ENCODE peak calls at places on chromosomes 1 and 21, in four cellular contexts. B, G, L and N are unnamed samples.
A peak's percentile ranks its signal among the peaks of the same experiment; 100 is the strongest.

GRCh38 chr1:15261155-15262002 is 14.4 kb downstream of the FHAD1 start:
- DNase-seq in B (no peak), G (no peak), L (peak; percentile 68), N (no peak)

GRCh38 chr1:156502749-156503671 is 2.4 kb upstream of the MEF2D start:
- DNase-seq in B (no peak), G (no peak), L (no peak), N (no peak)

GRCh38 chr1:46094454-46094853 is 38.0 kb downstream of the PIK3R3 start:
- DNase-seq in B (no peak), G (no peak), L (no peak), N (no peak)

GRCh38 chr21:45313682-45314081 is 26.0 kb upstream of the POFUT2 start:
- DNase-seq in B (no peak), G (no peak), L (no peak), N (no peak)

GRCh38 chr1:50959303-50959912 is 659 bp downstream of the FAF1 start:
- DNase-seq in B (no peak), G (peak; percentile 26), L (peak; percentile 11), N (peak; percentile 48)

GRCh38 chr1:1123581-1124507 is 8.0 kb upstream of the C1orf159 start:
- DNase-seq in B (no peak), G (no peak), L (no peak), N (no peak)

GRCh38 chr1:202227997-202228401 is 34.4 kb downstream of the LGR6 start:
- DNase-seq in B (no peak), G (no peak), L (no peak), N (no peak)

GRCh38 chr1:165695011-165695410 is 3.4 kb downstream of the ALDH9A1 start:
- DNase-seq in B (no peak), G (no peak), L (no peak), N (no peak)

GRCh38 chr1:99992044-99992722 is 22.4 kb downstream of the SLC35A3 start:
- DNase-seq in B (no peak), G (no peak), L (no peak), N (no peak)

GRCh38 chr1:145849356-145850165 is 4.1 kb downstream of the NUDT17 start:
- DNase-seq in B (no peak), G (peak; percentile 48), L (no peak), N (peak; percentile 28)

GRCh38 chr1:208654241-208654640 is 410.1 kb upstream of the PLXNA2 start:
- DNase-seq in B (no peak), G (peak; percentile 49), L (peak; percentile 12), N (peak; percentile 19)

GRCh38 chr1:60427701-60428100 is 354.1 kb upstream of the C1orf87 start:
- DNase-seq in B (no peak), G (no peak), L (no peak), N (no peak)

GRCh38 chr1:15063346-15063745 is 90.2 kb upstream of the TMEM51 start:
- DNase-seq in B (no peak), G (no peak), L (no peak), N (no peak)

GRCh38 chr1:62294211-62294610 is 25.0 kb downstream of the KANK4 start:
- DNase-seq in B (no peak), G (peak; percentile 38), L (peak; percentile 40), N (peak; percentile 57)

GRCh38 chr1:2003564-2004131 is at the start of gene CFAP74:
- DNase-seq in B (no peak), G (peak; percentile 95), L (peak; percentile 34), N (no peak)

GRCh38 chr21:45763074-45763473 is 119.5 kb downstream of the PCBP3 start:
- DNase-seq in B (no peak), G (no peak), L (no peak), N (no peak)

GRCh38 chr1:93804412-93804811 is 74.6 kb downstream of the DNTTIP2 start:
- DNase-seq in B (no peak), G (no peak), L (no peak), N (no peak)

GRCh38 chr1:228060458-228061190 is 21.9 kb upstream of the ARF1 start:
- DNase-seq in B (no peak), G (peak; percentile 50), L (no peak), N (no peak)

GRCh38 chr1:30734106-30734505 is 10.7 kb upstream of the MATN1 start:
- DNase-seq in B (no peak), G (no peak), L (no peak), N (no peak)

GRCh38 chr1:225747566-225747965 is 30.1 kb upstream of the SRP9 start:
- DNase-seq in B (no peak), G (no peak), L (no peak), N (no peak)

GRCh38 chr1:201810466-201811216 is 18.3 kb upstream of the IPO9 start:
- DNase-seq in B (no peak), G (no peak), L (no peak), N (no peak)

GRCh38 chr1:22654692-22655091 is 1.7 kb downstream of the C1QB start:
- DNase-seq in B (no peak), G (peak; percentile 48), L (no peak), N (no peak)

GRCh38 chr1:118081387-118081786 is 103.6 kb downstream of the SPAG17 start:
- DNase-seq in B (peak; percentile 2), G (no peak), L (no peak), N (no peak)
- TF ChIP-seq SP1 in B (no peak), G (no peak), L (no peak), N (no peak)

DNA sequence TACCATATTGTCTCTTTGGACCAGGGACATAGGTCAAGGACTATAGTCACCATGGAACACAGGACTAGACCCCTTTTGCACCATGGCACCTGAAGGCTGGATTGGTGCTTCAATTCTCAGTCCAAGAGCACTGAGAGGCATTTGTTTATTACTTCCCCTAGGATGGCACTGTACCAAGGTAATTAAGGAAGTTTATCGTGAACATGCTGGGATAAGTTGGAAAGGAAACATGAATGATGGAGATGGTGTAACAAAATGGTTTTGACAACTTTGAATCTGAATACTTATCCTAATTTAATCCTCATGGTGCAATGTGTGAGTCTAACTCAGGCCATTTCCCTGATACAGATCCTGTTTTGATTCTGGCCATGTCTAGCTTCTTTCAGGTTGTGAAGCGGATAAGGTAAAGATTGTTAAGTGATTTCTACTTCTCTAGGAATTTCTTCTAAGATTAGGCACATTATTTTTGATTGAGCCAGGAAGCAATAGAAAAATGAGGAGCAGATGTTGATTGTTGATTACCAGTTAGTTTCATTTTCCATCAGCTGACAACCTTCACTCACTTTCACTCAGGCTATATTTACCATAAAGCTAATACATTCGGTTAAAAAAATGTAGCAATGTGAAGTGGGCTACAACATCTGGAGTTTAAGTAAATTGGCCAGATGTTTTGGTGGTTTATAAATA is 37.3 kb upstream of the SIPA1L2 start:
- DNase-seq in B (no peak), G (no peak), L (no peak), N (no peak)
- TF ChIP-seq TARDBP in B (no peak), G (no peak), L (no peak), N (no peak)

GRCh38 chr1:58702766-58703165 is 2.9 kb upstream of the MYSM1 start:
- DNase-seq in B (no peak), G (no peak), L (no peak), N (no peak)

GRCh38 chr1:58695206-58695605 is 4.7 kb downstream of the MYSM1 start:
- DNase-seq in B (no peak), G (no peak), L (no peak), N (no peak)

GRCh38 chr1:58704616-58705021 is 4.8 kb upstream of the MYSM1 start:
- DNase-seq in B (no peak), G (no peak), L (peak; percentile 39), N (no peak)

DNA sequence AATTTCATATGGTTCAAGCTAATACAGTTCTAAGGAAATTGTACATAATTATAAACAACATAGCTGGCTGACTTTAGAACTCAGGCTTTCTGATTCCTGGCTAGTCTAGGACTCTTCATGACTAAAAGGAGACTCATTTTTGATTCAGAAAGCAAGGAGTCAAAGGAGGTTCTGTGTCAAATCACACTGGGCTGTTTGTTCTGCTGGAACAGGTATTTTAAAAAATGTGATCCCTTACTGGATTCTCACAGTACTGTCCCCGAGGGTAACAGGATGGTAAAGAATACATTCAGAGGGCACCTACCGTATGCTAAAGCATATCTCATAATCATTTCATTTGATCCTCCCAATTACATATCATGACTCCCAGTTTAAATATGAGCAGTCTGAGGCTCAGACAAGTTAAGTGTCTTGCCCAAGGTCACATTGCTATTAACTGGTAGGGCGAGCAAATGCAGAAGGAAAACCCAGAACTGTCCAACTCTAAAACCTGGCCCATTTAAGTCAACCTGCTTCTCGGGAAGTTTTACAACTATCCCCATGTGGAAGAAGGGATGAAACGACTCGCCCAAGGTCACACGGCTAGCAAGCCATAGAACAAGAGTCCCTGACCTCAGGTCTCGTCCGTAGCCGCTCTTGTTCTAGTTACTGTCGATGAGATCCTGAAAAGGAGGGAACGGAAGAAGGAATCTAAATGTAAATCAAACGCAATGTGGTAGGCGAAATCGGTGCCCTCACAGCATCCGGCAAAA is 675 bp downstream of the MYSM1 start:
- DNase-seq in B (no peak), G (peak; percentile 46), L (no peak), N (no peak)
- TF ChIP-seq SP1 in B (no peak), G (no peak), L (no peak), N (no peak)

DNA sequence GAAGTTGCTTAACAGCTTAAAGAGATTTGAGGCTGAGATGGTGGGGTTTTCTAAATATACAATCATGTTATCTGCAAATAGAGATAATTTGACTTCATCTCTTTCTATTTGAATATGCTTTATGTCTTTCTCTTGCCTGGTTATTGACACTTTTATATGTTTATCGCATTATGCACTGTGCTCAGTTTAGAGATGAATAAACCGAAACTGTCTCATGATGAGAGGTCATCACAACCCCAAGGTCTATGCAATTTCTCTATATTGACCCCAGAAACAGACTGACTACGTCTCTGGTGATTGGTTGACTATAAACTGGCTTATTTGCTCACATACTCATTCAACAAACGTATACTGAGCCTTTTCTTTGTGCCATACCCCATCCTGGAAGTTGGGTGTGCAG is 117.9 kb upstream of the NRIP1 start:
- DNase-seq in B (no peak), G (no peak), L (no peak), N (no peak)
- TF ChIP-seq TARDBP in B (no peak), G (no peak), L (no peak), N (no peak)